ENCODE peak calls at places on chromosomes 7 and 10, in eight cellular contexts. B is HuH-7.5; M is LHCN-M2; W is sciatic nerve; N is germinal center; U is HFF-Myc; C is activated CD4-positive, alpha-beta memory T cell treated with anti-CD3 and anti-CD28 coated beads for 36 hours; H is ACHN. T is an unnamed sample.

GRCh38 chr10:93680414-93681047 is 21.9 kb downstream of the FRA10AC1 start:
- DNase-seq in M (peak; percentile 54), U (no peak), B (no peak), C (no peak), H (peak; percentile 64), N (peak; percentile 17), W (no peak), T (peak; percentile 66)

GRCh38 chr10:28367865-28368541 is 65.1 kb upstream of the MPP7 start:
- DNase-seq in H (no peak), B (no peak), W (no peak), M (no peak), U (peak; percentile 52), C (peak; percentile 76), N (peak; percentile 12), T (peak; percentile 5)

GRCh38 chr7:9945882-9946281 is 1027.8 kb upstream of the PHF14 start:
- DNase-seq in H (no peak), M (no peak), W (no peak), C (no peak), U (no peak), N (no peak), B (no peak), T (no peak)

GRCh38 chr10:22631646-22632278 is 82.6 kb downstream of the PIP4K2A start:
- DNase-seq in U (no peak), N (no peak), C (no peak), W (no peak), B (no peak), M (no peak), H (peak; percentile 84), T (peak; percentile 97)

GRCh38 chr10:124474502-124475070 is 13.0 kb downstream of the LHPP start:
- DNase-seq in C (no peak), M (no peak), U (no peak), N (no peak), W (no peak), B (no peak), H (no peak), T (no peak)

GRCh38 chr7:144545330-144545729 is 141.8 kb upstream of the NOBOX start:
- DNase-seq in H (no peak), C (no peak), U (no peak), W (no peak), B (no peak), M (no peak), N (no peak), T (no peak)

GRCh38 chr10:1268856-1269255 is 212.7 kb downstream of the WDR37 start:
- DNase-seq in H (no peak), M (no peak), W (no peak), N (no peak), B (no peak), U (no peak), C (no peak), T (no peak)

GRCh38 chr10:101934911-101935310 is 91.3 kb upstream of the KCNIP2 start:
- DNase-seq in N (no peak), W (no peak), M (no peak), U (no peak), H (no peak), C (no peak), B (no peak), T (no peak)

GRCh38 chr7:113608786-113609185 is 310.0 kb downstream of the PPP1R3A start:
- DNase-seq in W (no peak), C (no peak), N (no peak), U (no peak), B (no peak), M (peak; percentile 95), H (no peak), T (no peak)

GRCh38 chr7:128827248-128827958 is 2.8 kb upstream of the FLNC start:
- DNase-seq in U (no peak), B (no peak), W (no peak), H (peak; percentile 87), C (no peak), N (no peak), M (peak; percentile 98), T (peak; percentile 46)

GRCh38 chr10:13823046-13823711 is 236.4 kb downstream of the PRPF18 start:
- DNase-seq in M (no peak), W (no peak), U (no peak), B (no peak), H (no peak), C (no peak), N (no peak), T (no peak)

GRCh38 chr7:1667566-1668485 is 2.3 kb upstream of the ELFN1 start:
- DNase-seq in C (peak; percentile 9), U (no peak), N (no peak), B (peak; percentile 84), M (no peak), H (no peak), W (peak; percentile 50), T (no peak)

GRCh38 chr10:116625845-116626244 is 5.1 kb downstream of the PNLIPRP2 start:
- DNase-seq in M (no peak), N (no peak), C (no peak), B (no peak), H (no peak), W (no peak), U (no peak), T (no peak)

GRCh38 chr10:114068054-114068707 is 24.5 kb downstream of the ADRB1 start:
- DNase-seq in M (no peak), N (no peak), H (peak; percentile 6), U (no peak), B (no peak), C (no peak), W (no peak), T (no peak)